ENCODE peak calls at places on chromosomes 5 and 9, in seven cellular contexts. One of them, this sample, is unnamed.

GRCh38 chr5:179301796-179302195 is 43.5 kb downstream of the ADAMTS2 start:
- DNase-seq in mesenchymal stem cell: no peak
- DNase-seq in mesendoderm: no peak
- DNase-seq in H9: no peak
- DNase-seq in trophoblast cell: no peak
- DNase-seq in H1: no peak
- DNase-seq in IMR-90: no peak
- DNase-seq in this sample: no peak

GRCh38 chr5:73182282-73182681 is 9.3 kb downstream of the TMEM174 start:
- DNase-seq in mesendoderm: no peak
- DNase-seq in IMR-90: no peak
- DNase-seq in trophoblast cell: no peak
- DNase-seq in H9: no peak
- DNase-seq in mesenchymal stem cell: no peak
- DNase-seq in H1: no peak
- DNase-seq in this sample: no peak

GRCh38 chr9:129669141-129669718 is 3.8 kb downstream of the PRRX2 start:
- DNase-seq in IMR-90: peak; percentile 91
- DNase-seq in trophoblast cell: no peak
- DNase-seq in mesendoderm: no peak
- DNase-seq in mesenchymal stem cell: peak; percentile 79
- DNase-seq in H1: no peak
- DNase-seq in H9: no peak
- DNase-seq in this sample: no peak

GRCh38 chr5:56845904-56846479 is 30.6 kb downstream of the MAP3K1 start:
- DNase-seq in H1: no peak
- DNase-seq in trophoblast cell: no peak
- DNase-seq in H9: no peak
- DNase-seq in mesendoderm: no peak
- DNase-seq in mesenchymal stem cell: no peak
- DNase-seq in IMR-90: no peak
- DNase-seq in this sample: no peak

GRCh38 chr9:87007711-87008360 is 60.5 kb upstream of the GAS1 start:
- DNase-seq in IMR-90: peak; percentile 25
- DNase-seq in mesendoderm: no peak
- DNase-seq in H1: no peak
- DNase-seq in H9: no peak
- DNase-seq in mesenchymal stem cell: no peak
- DNase-seq in trophoblast cell: no peak
- DNase-seq in this sample: no peak

GRCh38 chr9:5665059-5665458 is 36.2 kb downstream of the RIC1 start:
- DNase-seq in H9: no peak
- DNase-seq in H1: no peak
- DNase-seq in IMR-90: no peak
- DNase-seq in mesendoderm: peak; percentile 18
- DNase-seq in mesenchymal stem cell: no peak
- DNase-seq in trophoblast cell: no peak
- DNase-seq in this sample: no peak

GRCh38 chr5:178463321-178464155 is 126.7 kb downstream of the COL23A1 start:
- DNase-seq in H1: no peak
- DNase-seq in trophoblast cell: no peak
- DNase-seq in H9: no peak
- DNase-seq in IMR-90: no peak
- DNase-seq in mesendoderm: no peak
- DNase-seq in mesenchymal stem cell: no peak
- DNase-seq in this sample: no peak

GRCh38 chr5:169970911-169971436 is 9.3 kb downstream of the INSYN2B start:
- DNase-seq in IMR-90: peak; percentile 82
- DNase-seq in trophoblast cell: no peak
- DNase-seq in H9: peak; percentile 34
- DNase-seq in mesenchymal stem cell: peak; percentile 90
- DNase-seq in H1: no peak
- DNase-seq in mesendoderm: peak; percentile 67
- DNase-seq in this sample: no peak

GRCh38 chr5:172428224-172429166 is 25.8 kb downstream of the SH3PXD2B start:
- DNase-seq in H1: no peak
- DNase-seq in mesenchymal stem cell: no peak
- DNase-seq in trophoblast cell: no peak
- DNase-seq in mesendoderm: no peak
- DNase-seq in IMR-90: no peak
- DNase-seq in H9: no peak
- DNase-seq in this sample: no peak

GRCh38 chr5:172430354-172430753 is 24.0 kb downstream of the SH3PXD2B start:
- DNase-seq in mesenchymal stem cell: no peak
- DNase-seq in mesendoderm: no peak
- DNase-seq in H9: no peak
- DNase-seq in IMR-90: no peak
- DNase-seq in H1: no peak
- DNase-seq in trophoblast cell: no peak
- DNase-seq in this sample: no peak

GRCh38 chr5:172427202-172427601 is 27.1 kb downstream of the SH3PXD2B start:
- DNase-seq in trophoblast cell: peak; percentile 63
- DNase-seq in IMR-90: no peak
- DNase-seq in H1: no peak
- DNase-seq in mesendoderm: no peak
- DNase-seq in H9: no peak
- DNase-seq in mesenchymal stem cell: no peak
- DNase-seq in this sample: no peak

GRCh38 chr5:172426086-172426485 is 28.2 kb downstream of the SH3PXD2B start:
- DNase-seq in IMR-90: no peak
- DNase-seq in mesendoderm: no peak
- DNase-seq in mesenchymal stem cell: no peak
- DNase-seq in trophoblast cell: no peak
- DNase-seq in H1: no peak
- DNase-seq in H9: no peak
- DNase-seq in this sample: no peak

GRCh38 chr5:172429201-172429940 is 25.0 kb downstream of the SH3PXD2B start:
- DNase-seq in mesenchymal stem cell: peak; percentile 92
- DNase-seq in H9: no peak
- DNase-seq in IMR-90: peak; percentile 82
- DNase-seq in mesendoderm: no peak
- DNase-seq in trophoblast cell: peak; percentile 53
- DNase-seq in H1: no peak
- DNase-seq in this sample: no peak
- H3K4me1 ChIP-seq in mesenchymal stem cell: peaks cover 11% of the 10 kb centered on the region
- H3K4me1 ChIP-seq in H9: no peaks in the 10 kb centered on the region
- H3K4me1 ChIP-seq in IMR-90: peaks cover 26% of the 10 kb centered on the region
- H3K4me1 ChIP-seq in mesendoderm: no peaks in the 10 kb centered on the region
- H3K4me1 ChIP-seq in trophoblast cell: peaks cover 3% of the 10 kb centered on the region
- H3K4me1 ChIP-seq in H1: peaks cover 3% of the 10 kb centered on the region
- H3K4me1 ChIP-seq in this sample: peaks cover 15% of the 10 kb centered on the region

GRCh38 chr5:174386846-174387245 is 337.5 kb upstream of the MSX2 start:
- DNase-seq in IMR-90: no peak
- DNase-seq in mesendoderm: no peak
- DNase-seq in H9: no peak
- DNase-seq in trophoblast cell: no peak
- DNase-seq in H1: no peak
- DNase-seq in mesenchymal stem cell: no peak
- DNase-seq in this sample: no peak
- H3K18ac ChIP-seq in IMR-90: peak overlapping the region; percentile 39
- H3K18ac ChIP-seq in mesendoderm: no peak overlapping the region
- H3K18ac ChIP-seq in H9: no peak overlapping the region
- H3K18ac ChIP-seq in trophoblast cell: peak overlapping the region; percentile 13
- H3K18ac ChIP-seq in H1: no peak overlapping the region
- H3K18ac ChIP-seq in mesenchymal stem cell: peak overlapping the region; percentile 34
- H3K18ac ChIP-seq in this sample: no peak overlapping the region

DNA sequence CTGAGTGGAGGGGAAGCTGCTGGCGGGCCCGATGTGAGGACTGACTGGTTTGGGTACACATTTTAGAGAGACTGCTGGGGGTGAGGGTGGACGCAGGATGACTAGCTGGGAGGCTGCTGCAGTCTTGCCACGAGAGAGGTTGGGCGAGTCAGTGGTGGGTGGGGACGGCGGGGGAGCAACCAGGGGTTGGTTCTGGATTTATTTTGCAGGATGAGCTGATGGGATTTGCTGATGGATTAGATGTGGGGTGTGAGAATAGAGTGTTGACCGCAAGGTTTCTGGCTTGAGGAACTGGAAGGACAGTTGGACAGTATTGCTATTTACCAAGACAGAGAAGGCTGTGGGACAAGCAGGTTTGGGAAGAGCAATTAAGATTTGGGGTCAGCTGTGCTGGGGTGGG is 5.8 kb upstream of the NDST1 start:
- DNase-seq in H9: no peak
- DNase-seq in mesendoderm: no peak
- DNase-seq in mesenchymal stem cell: no peak
- DNase-seq in IMR-90: peak; percentile 49
- DNase-seq in H1: no peak
- DNase-seq in trophoblast cell: no peak
- DNase-seq in this sample: no peak
- H3K4me1 ChIP-seq in H9: peaks cover 8% of the 10 kb centered on the region
- H3K4me1 ChIP-seq in mesendoderm: peaks cover 22% of the 10 kb centered on the region
- H3K4me1 ChIP-seq in mesenchymal stem cell: peaks cover 80% of the 10 kb centered on the region
- H3K4me1 ChIP-seq in IMR-90: peaks cover 65% of the 10 kb centered on the region
- H3K4me1 ChIP-seq in H1: peaks cover 24% of the 10 kb centered on the region
- H3K4me1 ChIP-seq in trophoblast cell: peaks cover 59% of the 10 kb centered on the region
- H3K4me1 ChIP-seq in this sample: peaks cover 55% of the 10 kb centered on the region

GRCh38 chr9:121271368-121272351 is 3.7 kb downstream of the GSN start:
- DNase-seq in H1: no peak
- DNase-seq in trophoblast cell: peak; percentile 60
- DNase-seq in IMR-90: peak; percentile 87
- DNase-seq in mesenchymal stem cell: peak; percentile 82
- DNase-seq in H9: no peak
- DNase-seq in mesendoderm: no peak
- DNase-seq in this sample: no peak
- H3K18ac ChIP-seq in H1: no peak overlapping the region
- H3K18ac ChIP-seq in trophoblast cell: peak overlapping the region; percentile 21
- H3K18ac ChIP-seq in IMR-90: peak overlapping the region; percentile 30
- H3K18ac ChIP-seq in mesenchymal stem cell: peak overlapping the region; percentile 50
- H3K18ac ChIP-seq in H9: no peak overlapping the region
- H3K18ac ChIP-seq in mesendoderm: no peak overlapping the region
- H3K18ac ChIP-seq in this sample: no peak overlapping the region

GRCh38 chr5:122981846-122982245 is 54.7 kb downstream of the PPIC start:
- DNase-seq in H9: no peak
- DNase-seq in trophoblast cell: no peak
- DNase-seq in H1: no peak
- DNase-seq in mesenchymal stem cell: no peak
- DNase-seq in IMR-90: no peak
- DNase-seq in mesendoderm: no peak
- DNase-seq in this sample: no peak
- H3K4me1 ChIP-seq in H9: no peaks in the 10 kb centered on the region
- H3K4me1 ChIP-seq in trophoblast cell: no peaks in the 10 kb centered on the region
- H3K4me1 ChIP-seq in H1: no peaks in the 10 kb centered on the region
- H3K4me1 ChIP-seq in mesenchymal stem cell: no peaks in the 10 kb centered on the region
- H3K4me1 ChIP-seq in IMR-90: peaks cover 1% of the 10 kb centered on the region
- H3K4me1 ChIP-seq in mesendoderm: no peaks in the 10 kb centered on the region
- H3K4me1 ChIP-seq in this sample: no peaks in the 10 kb centered on the region

DNA sequence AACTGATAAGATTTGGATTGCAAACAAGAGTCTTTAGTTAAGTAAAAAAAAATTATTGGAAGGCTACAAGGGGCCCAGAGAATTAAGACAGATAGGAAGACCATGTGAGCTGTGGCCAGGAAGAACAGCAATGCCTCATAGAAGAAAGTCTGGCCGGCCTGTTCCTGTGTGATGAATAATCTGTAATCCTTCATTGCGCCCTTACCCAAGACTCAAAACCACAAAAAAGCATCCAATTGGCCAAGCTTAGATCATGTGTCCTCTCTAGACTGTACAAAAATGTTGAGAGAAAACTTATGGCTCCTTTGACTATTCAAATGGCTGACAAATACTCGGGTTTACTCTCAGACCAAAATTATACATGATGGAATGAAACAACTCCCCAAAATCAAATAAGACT is 1383.5 kb downstream of the PTPRD start:
- DNase-seq in mesendoderm: no peak
- DNase-seq in trophoblast cell: no peak
- DNase-seq in H9: no peak
- DNase-seq in IMR-90: no peak
- DNase-seq in H1: no peak
- DNase-seq in mesenchymal stem cell: peak; percentile 6
- DNase-seq in this sample: no peak
- H3K18ac ChIP-seq in mesendoderm: no peak overlapping the region
- H3K18ac ChIP-seq in trophoblast cell: no peak overlapping the region
- H3K18ac ChIP-seq in H9: no peak overlapping the region
- H3K18ac ChIP-seq in IMR-90: no peak overlapping the region
- H3K18ac ChIP-seq in H1: no peak overlapping the region
- H3K18ac ChIP-seq in mesenchymal stem cell: no peak overlapping the region
- H3K18ac ChIP-seq in this sample: no peak overlapping the region

GRCh38 chr5:135350536-135350935 is 48.5 kb downstream of the MACROH2A1 start:
- DNase-seq in IMR-90: no peak
- DNase-seq in mesendoderm: no peak
- DNase-seq in trophoblast cell: no peak
- DNase-seq in H1: no peak
- DNase-seq in mesenchymal stem cell: no peak
- DNase-seq in H9: no peak
- DNase-seq in this sample: no peak

GRCh38 chr5:135349886-135350285 is 49.1 kb downstream of the MACROH2A1 start:
- DNase-seq in H9: no peak
- DNase-seq in trophoblast cell: no peak
- DNase-seq in IMR-90: no peak
- DNase-seq in mesendoderm: no peak
- DNase-seq in mesenchymal stem cell: no peak
- DNase-seq in H1: no peak
- DNase-seq in this sample: no peak

GRCh38 chr5:135355182-135355581 is 43.8 kb downstream of the MACROH2A1 start:
- DNase-seq in H9: no peak
- DNase-seq in H1: no peak
- DNase-seq in mesenchymal stem cell: no peak
- DNase-seq in IMR-90: peak; percentile 53
- DNase-seq in mesendoderm: no peak
- DNase-seq in trophoblast cell: no peak
- DNase-seq in this sample: no peak

GRCh38 chr5:135356522-135357318 is 42.3 kb downstream of the MACROH2A1 start:
- DNase-seq in H9: no peak
- DNase-seq in mesendoderm: no peak
- DNase-seq in IMR-90: peak; percentile 67
- DNase-seq in H1: no peak
- DNase-seq in mesenchymal stem cell: peak; percentile 78
- DNase-seq in trophoblast cell: no peak
- DNase-seq in this sample: no peak

DNA sequence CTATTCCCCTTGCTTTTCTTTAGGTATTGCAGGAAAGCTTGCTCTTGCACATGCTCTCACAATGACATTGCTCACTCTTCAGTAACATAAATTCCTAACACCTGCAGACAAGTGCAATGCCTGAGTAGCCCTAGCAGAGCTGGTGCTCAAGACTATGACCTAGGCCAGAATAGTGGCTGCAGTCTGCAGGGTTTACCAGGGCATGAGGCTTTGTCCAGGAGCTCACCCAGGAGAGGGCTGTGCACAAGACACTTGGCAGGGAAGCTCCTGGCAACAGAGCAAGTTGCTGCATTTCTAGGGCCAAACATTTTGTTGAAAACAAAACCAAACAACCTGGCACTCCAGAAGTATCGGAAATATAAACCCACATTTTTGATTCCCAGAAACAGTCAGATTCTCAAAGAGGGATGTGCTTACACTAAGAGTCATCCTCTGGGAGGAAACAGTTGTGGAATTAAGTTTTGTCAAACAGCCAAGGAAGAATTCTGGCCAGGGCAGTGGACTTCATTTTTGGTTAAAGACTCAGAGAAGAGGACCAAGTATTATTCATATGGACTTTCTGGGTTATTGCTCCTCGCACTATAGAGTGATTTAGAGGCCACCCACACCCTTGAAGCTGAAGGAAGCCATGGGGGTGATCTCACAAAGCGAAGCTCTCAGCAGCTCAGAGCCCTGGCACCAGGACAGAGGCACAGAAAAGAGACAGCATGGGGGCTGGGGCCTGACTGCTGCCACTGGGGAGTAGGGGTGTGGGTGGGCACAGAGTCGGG is 44.9 kb downstream of the MACROH2A1 start:
- DNase-seq in H1: no peak
- DNase-seq in mesendoderm: no peak
- DNase-seq in IMR-90: peak; percentile 96
- DNase-seq in mesenchymal stem cell: peak; percentile 36
- DNase-seq in H9: no peak
- DNase-seq in trophoblast cell: no peak
- DNase-seq in this sample: no peak
- H3K4me1 ChIP-seq in H1: no peaks in the 10 kb centered on the region
- H3K4me1 ChIP-seq in mesendoderm: no peaks in the 10 kb centered on the region
- H3K4me1 ChIP-seq in IMR-90: peaks cover 45% of the 10 kb centered on the region
- H3K4me1 ChIP-seq in mesenchymal stem cell: peaks cover 1% of the 10 kb centered on the region
- H3K4me1 ChIP-seq in H9: no peaks in the 10 kb centered on the region
- H3K4me1 ChIP-seq in trophoblast cell: peaks cover 10% of the 10 kb centered on the region
- H3K4me1 ChIP-seq in this sample: no peaks in the 10 kb centered on the region